ENCODE peak calls at places on chromosomes 16 and 17, in nine cellular contexts. Z is uterus, S is upper lobe of left lung, K is NB4, E is stomach, O is tibial nerve, R is body of pancreas, M is transverse colon, H is A549. I is an unnamed sample.

GRCh38 chr17:67528751-67529436 is 151.8 kb downstream of the PITPNC1 start:
- DNase-seq in Z (peak; percentile 56), S (peak; percentile 84), K (no peak), E (peak; percentile 80), O (peak; percentile 62), R (peak; percentile 95), M (peak; percentile 71), H (peak; percentile 81), I (peak; percentile 82)

GRCh38 chr16:85592700-85593502 is 20.2 kb upstream of the GSE1 start:
- DNase-seq in Z (no peak), S (no peak), K (peak; percentile 32), E (no peak), O (no peak), R (no peak), M (no peak), H (no peak), I (no peak)

GRCh38 chr17:81049973-81050551 is 15.1 kb downstream of the BAIAP2 start:
- DNase-seq in Z (no peak), S (peak; percentile 87), K (peak; percentile 76), E (peak; percentile 89), O (no peak), R (peak; percentile 73), M (peak; percentile 82), H (no peak), I (no peak)

GRCh38 chr17:70168044-70168978 is 1.0 kb upstream of the KCNJ2 start:
- DNase-seq in Z (peak; percentile 27), S (peak; percentile 78), K (peak; percentile 20), E (peak; percentile 71), O (peak; percentile 69), R (peak; percentile 75), M (peak; percentile 80), H (peak; percentile 69), I (peak; percentile 88)

GRCh38 chr16:642189-643049 is 791 bp downstream of the MCRIP2 start:
- DNase-seq in Z (no peak), S (peak; percentile 79), K (peak; percentile 82), E (peak; percentile 85), O (no peak), R (peak; percentile 89), M (peak; percentile 86), H (no peak), I (peak; percentile 90)

GRCh38 chr17:17684901-17685774 is 3.9 kb downstream of the RAI1 start:
- DNase-seq in Z (no peak), S (peak; percentile 84), K (no peak), E (peak; percentile 62), O (no peak), R (peak; percentile 71), M (no peak), H (no peak), I (no peak)

GRCh38 chr17:40349477-40350409 is 14.8 kb downstream of the GJD3 start:
- DNase-seq in Z (no peak), S (peak; percentile 69), K (no peak), E (peak; percentile 63), O (no peak), R (no peak), M (no peak), H (no peak), I (peak; percentile 72)

GRCh38 chr16:19005561-19006445 is 22.1 kb downstream of the TMC7 start:
- DNase-seq in Z (no peak), S (no peak), K (no peak), E (peak; percentile 39), O (peak; percentile 10), R (peak; percentile 8), M (peak; percentile 78), H (peak; percentile 44), I (peak; percentile 41)

GRCh38 chr17:19596869-19597268 is 51.7 kb upstream of the ALDH3A2 start:
- DNase-seq in Z (no peak), S (no peak), K (no peak), E (no peak), O (no peak), R (no peak), M (no peak), H (no peak), I (no peak)

GRCh38 chr17:64410750-64411490 is 20.3 kb upstream of the PECAM1 start:
- DNase-seq in Z (no peak), S (no peak), K (no peak), E (no peak), O (no peak), R (no peak), M (no peak), H (no peak), I (peak; percentile 54)

GRCh38 chr16:54936979-54937672 is 6.5 kb downstream of the IRX5 start:
- DNase-seq in Z (no peak), S (peak; percentile 73), K (peak; percentile 62), E (no peak), O (no peak), R (no peak), M (no peak), H (peak; percentile 50), I (no peak)

GRCh38 chr17:57106107-57106835 is 21.2 kb downstream of the AKAP1 start:
- DNase-seq in Z (no peak), S (no peak), K (peak; percentile 55), E (no peak), O (no peak), R (peak; percentile 36), M (peak; percentile 38), H (no peak), I (no peak)

GRCh38 chr16:70725912-70726828 is 40.3 kb upstream of the MTSS2 start:
- DNase-seq in Z (peak; percentile 80), S (peak; percentile 52), K (no peak), E (no peak), O (no peak), R (peak; percentile 45), M (peak; percentile 31), H (no peak), I (no peak)

GRCh38 chr16:50371936-50372595 is 3.3 kb upstream of the BRD7 start:
- DNase-seq in Z (no peak), S (no peak), K (peak; percentile 25), E (no peak), O (no peak), R (peak; percentile 13), M (no peak), H (no peak), I (no peak)

GRCh38 chr17:2562162-2562858 is 31.1 kb upstream of the PAFAH1B1 start:
- DNase-seq in Z (no peak), S (no peak), K (no peak), E (no peak), O (no peak), R (no peak), M (no peak), H (no peak), I (no peak)

GRCh38 chr17:2563543-2563942 is 29.9 kb upstream of the PAFAH1B1 start:
- DNase-seq in Z (no peak), S (no peak), K (no peak), E (no peak), O (no peak), R (no peak), M (no peak), H (no peak), I (no peak)

GRCh38 chr17:2563061-2563460 is 30.4 kb upstream of the PAFAH1B1 start:
- DNase-seq in Z (no peak), S (peak; percentile 30), K (no peak), E (no peak), O (no peak), R (no peak), M (no peak), H (no peak), I (no peak)

GRCh38 chr17:2564876-2565275 is 28.6 kb upstream of the PAFAH1B1 start:
- DNase-seq in Z (no peak), S (peak; percentile 81), K (no peak), E (peak; percentile 47), O (no peak), R (peak; percentile 19), M (peak; percentile 23), H (no peak), I (no peak)

DNA sequence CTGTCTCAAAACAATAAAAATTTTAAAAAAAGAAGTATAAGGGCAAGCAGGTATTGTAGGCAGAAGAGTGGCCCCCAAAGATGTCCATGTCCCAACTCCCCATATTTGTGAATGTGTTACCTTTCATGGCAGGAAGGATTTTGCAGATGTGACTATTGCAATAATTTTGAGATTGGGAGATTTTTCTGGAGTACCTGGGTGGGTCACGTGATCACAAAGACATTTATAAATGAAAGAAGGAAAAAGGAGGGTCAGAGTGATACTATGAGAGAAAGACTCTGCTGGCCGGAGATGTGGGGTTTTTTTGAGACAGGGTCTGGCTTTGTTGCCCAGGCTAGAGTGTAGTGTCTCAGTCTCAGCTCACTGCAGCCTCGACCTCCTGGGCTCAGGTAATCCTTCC is 27.4 kb upstream of the PAFAH1B1 start:
- DNase-seq in Z (no peak), S (no peak), K (no peak), E (no peak), O (no peak), R (no peak), M (no peak), H (no peak), I (no peak)
- TF ChIP-seq POLR2A in Z (no peak), S (no peak), K (no peak), E (no peak), O (no peak), R (no peak), M (no peak), H (no peak), I (no peak)

GRCh38 chr17:46818929-46819859 is 702 bp upstream of the WNT3 start:
- DNase-seq in Z (no peak), S (no peak), K (peak; percentile 46), E (no peak), O (no peak), R (no peak), M (no peak), H (no peak), I (no peak)
- H3K4me3 ChIP-seq in Z (no peak overlapping the region), S (peak overlapping the region; percentile 27), K (no peak overlapping the region), E (peak overlapping the region; percentile 50), O (peak overlapping the region; percentile 37), R (peak overlapping the region; percentile 17), M (peak overlapping the region; percentile 4), H (no peak overlapping the region), I (peak overlapping the region; percentile 29)

DNA sequence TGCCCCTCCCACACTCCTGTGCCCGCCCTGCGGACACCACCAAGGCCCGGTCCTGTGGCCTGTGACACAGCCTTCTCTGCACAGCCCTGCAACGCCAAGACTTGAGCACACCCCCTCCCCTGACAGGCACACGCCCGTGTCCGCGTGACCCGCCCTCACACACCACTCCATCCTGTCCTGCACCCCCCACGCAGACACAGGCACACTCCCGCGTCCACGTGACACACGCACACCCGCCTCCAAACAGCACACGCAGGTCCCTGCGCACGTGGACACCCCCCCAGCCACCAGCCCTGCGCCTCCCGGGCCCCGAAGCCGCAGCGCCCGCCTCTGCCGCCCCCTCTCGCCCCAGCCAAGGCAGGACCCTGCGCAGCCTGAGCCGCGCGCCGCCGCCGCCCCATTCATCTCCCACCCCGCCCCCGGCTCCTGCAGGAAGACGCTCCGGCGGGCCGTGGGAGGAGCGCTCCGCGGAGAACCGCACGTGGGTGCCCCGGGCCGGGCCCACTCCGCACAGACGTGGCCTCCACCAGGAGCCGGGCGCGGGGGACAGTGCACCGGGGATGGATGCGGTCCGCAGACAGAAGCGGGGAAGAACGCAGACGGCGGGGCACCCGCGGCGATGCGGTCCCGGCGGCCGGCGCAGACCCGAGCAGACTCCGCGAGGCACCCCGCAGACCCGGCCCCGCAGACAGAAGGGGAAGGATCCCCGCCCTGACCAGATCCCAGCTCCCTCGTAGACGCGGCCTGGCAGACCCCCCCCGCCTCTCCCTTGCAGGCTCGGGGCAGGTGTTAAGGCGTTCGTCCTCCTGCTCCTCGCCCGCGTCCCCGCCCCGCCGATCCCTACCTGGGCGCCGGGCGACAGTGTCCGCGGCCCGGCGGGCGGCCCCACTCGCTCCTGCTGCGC is 506 bp downstream of the CAMKK1 start:
- DNase-seq in Z (peak; percentile 87), S (peak; percentile 89), K (peak; percentile 73), E (peak; percentile 65), O (peak; percentile 77), R (peak; percentile 83), M (peak; percentile 83), H (peak; percentile 89), I (peak; percentile 95)
- TF ChIP-seq POLR2A in Z (peak; percentile 43), S (no peak), K (no peak), E (no peak), O (no peak), R (no peak), M (no peak), H (peak; percentile 28), I (no peak)

GRCh38 chr17:59277031-59277430 is 54.4 kb upstream of the YPEL2 start:
- DNase-seq in Z (no peak), S (no peak), K (no peak), E (no peak), O (no peak), R (no peak), M (no peak), H (no peak), I (no peak)
- H3K4me3 ChIP-seq in Z (no peak overlapping the region), S (no peak overlapping the region), K (no peak overlapping the region), E (no peak overlapping the region), O (no peak overlapping the region), R (no peak overlapping the region), M (no peak overlapping the region), H (no peak overlapping the region), I (no peak overlapping the region)

I was measured in spleen.